ENCODE peak calls at places on chromosome 21, in six cellular contexts. G is uterus, S is fibroblast of pulmonary artery, J is HFF-Myc, A is B cell, W is choroid plexus epithelial cell. C is an unnamed sample.

GRCh38 chr21:28608646-28609045 is 384.0 kb downstream of the LTN1 start:
- DNase-seq in G (no peak), S (no peak), J (no peak), A (no peak), W (no peak), C (no peak)

GRCh38 chr21:37226356-37226920 is 40.7 kb downstream of the VPS26C start:
- DNase-seq in G (no peak), S (no peak), J (no peak), A (no peak), W (no peak), C (no peak)

GRCh38 chr21:33578214-33578613 is 10.3 kb downstream of the DONSON start:
- DNase-seq in G (no peak), S (peak), J (no peak), A (no peak), W (peak), C (no peak)

GRCh38 chr21:32645261-32646182 is 33.3 kb upstream of the CFAP298 start:
- DNase-seq in G (no peak), S (no peak), J (no peak), A (no peak), W (no peak), C (no peak)

GRCh38 chr21:46498335-46499050 is 39.8 kb downstream of the DIP2A start:
- DNase-seq in G (no peak), S (no peak), J (no peak), A (no peak), W (peak), C (no peak)

GRCh38 chr21:36535618-36536241 is 55.8 kb upstream of the CLDN14 start:
- DNase-seq in G (no peak), S (no peak), J (no peak), A (no peak), W (no peak), C (no peak)

GRCh38 chr21:45202889-45203288 is 84.8 kb downstream of the POFUT2 start:
- DNase-seq in G (no peak), S (no peak), J (no peak), A (no peak), W (no peak), C (no peak)

GRCh38 chr21:46027855-46028493 is 46.4 kb downstream of the COL6A1 start:
- DNase-seq in G (peak), S (peak), J (no peak), A (no peak), W (peak), C (no peak)

GRCh38 chr21:46054031-46054430 is 43.9 kb upstream of the COL6A2 start:
- DNase-seq in G (no peak), S (no peak), J (no peak), A (no peak), W (no peak), C (no peak)

GRCh38 chr21:34986561-34987533 is 62.3 kb downstream of the RUNX1 start:
- DNase-seq in G (peak), S (peak), J (no peak), A (peak), W (peak), C (no peak)

GRCh38 chr21:35517848-35518247 is 468.7 kb upstream of the RUNX1 start:
- DNase-seq in G (no peak), S (no peak), J (no peak), A (no peak), W (no peak), C (no peak)

GRCh38 chr21:45865106-45865835 is 116.3 kb upstream of the COL6A1 start:
- DNase-seq in G (no peak), S (peak), J (peak), A (no peak), W (peak), C (no peak)

GRCh38 chr21:27339902-27340301 is 373.0 kb upstream of the ADAMTS5 start:
- DNase-seq in G (no peak), S (no peak), J (no peak), A (no peak), W (peak), C (no peak)

GRCh38 chr21:15121655-15122120 is 56.9 kb upstream of the NRIP1 start:
- DNase-seq in G (no peak), S (peak), J (no peak), A (no peak), W (peak), C (no peak)

GRCh38 chr21:46500224-46500861 is 41.7 kb downstream of the DIP2A start:
- DNase-seq in G (no peak), S (peak), J (no peak), A (no peak), W (peak), C (no peak)

GRCh38 chr21:46079357-46080170 is 18.3 kb upstream of the COL6A2 start:
- DNase-seq in G (peak), S (peak), J (peak), A (no peak), W (peak), C (no peak)

GRCh38 chr21:42113926-42114409 is 42.9 kb downstream of the UMODL1 start:
- DNase-seq in G (no peak), S (no peak), J (no peak), A (no peak), W (no peak), C (no peak)
- TF ChIP-seq CTCF in G (no peak), S (no peak), J (no peak), A (no peak), W (no peak), C (peak)

DNA sequence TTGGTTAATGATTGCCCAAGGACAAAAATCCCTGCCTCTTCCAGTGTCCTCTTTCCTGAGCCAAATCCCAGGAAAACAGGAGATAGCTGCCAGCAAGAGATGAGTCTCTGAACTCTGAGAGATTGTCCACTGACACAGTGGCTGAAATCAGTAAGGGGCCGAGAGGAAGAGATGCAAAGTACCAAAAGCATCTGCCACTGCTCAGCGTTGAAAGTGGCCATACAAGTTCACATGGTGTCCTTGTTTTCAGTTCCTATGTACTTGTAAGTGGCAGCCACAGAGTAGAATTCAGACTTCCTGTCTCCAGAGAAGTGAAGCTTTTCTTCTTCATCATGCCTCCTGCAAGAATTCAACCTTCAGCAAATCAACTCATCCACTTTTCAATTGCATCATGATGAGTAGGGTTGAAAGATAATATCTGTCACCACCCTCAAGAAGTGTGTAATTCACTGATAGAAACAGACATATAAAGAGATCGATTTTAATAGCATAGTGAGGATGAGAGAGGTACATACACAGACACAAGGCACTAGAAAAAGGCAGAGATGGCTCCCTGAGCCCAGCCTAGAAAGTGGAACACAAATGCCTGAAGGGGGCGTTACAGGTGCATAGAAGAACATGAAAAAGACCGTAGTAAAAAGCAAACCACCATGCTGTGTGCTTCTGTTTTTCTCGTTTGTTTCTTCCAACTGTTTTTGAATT is 185.8 kb downstream of the MRPL39 start:
- DNase-seq in G (no peak), S (peak), J (no peak), A (peak), W (peak), C (no peak)
- TF ChIP-seq CTCF in G (no peak), S (peak), J (peak), A (peak), W (peak), C (peak)

GRCh38 chr21:17513214-17514123 is 626 bp downstream of the CXADR start:
- DNase-seq in G (peak), S (peak), J (no peak), A (peak), W (peak), C (no peak)

GRCh38 chr21:17506936-17507335 is 5.9 kb upstream of the CXADR start:
- DNase-seq in G (no peak), S (no peak), J (no peak), A (no peak), W (no peak), C (no peak)

GRCh38 chr21:17514124-17514481 is 1.3 kb downstream of the CXADR start:
- DNase-seq in G (no peak), S (peak), J (no peak), A (no peak), W (peak), C (no peak)

DNA sequence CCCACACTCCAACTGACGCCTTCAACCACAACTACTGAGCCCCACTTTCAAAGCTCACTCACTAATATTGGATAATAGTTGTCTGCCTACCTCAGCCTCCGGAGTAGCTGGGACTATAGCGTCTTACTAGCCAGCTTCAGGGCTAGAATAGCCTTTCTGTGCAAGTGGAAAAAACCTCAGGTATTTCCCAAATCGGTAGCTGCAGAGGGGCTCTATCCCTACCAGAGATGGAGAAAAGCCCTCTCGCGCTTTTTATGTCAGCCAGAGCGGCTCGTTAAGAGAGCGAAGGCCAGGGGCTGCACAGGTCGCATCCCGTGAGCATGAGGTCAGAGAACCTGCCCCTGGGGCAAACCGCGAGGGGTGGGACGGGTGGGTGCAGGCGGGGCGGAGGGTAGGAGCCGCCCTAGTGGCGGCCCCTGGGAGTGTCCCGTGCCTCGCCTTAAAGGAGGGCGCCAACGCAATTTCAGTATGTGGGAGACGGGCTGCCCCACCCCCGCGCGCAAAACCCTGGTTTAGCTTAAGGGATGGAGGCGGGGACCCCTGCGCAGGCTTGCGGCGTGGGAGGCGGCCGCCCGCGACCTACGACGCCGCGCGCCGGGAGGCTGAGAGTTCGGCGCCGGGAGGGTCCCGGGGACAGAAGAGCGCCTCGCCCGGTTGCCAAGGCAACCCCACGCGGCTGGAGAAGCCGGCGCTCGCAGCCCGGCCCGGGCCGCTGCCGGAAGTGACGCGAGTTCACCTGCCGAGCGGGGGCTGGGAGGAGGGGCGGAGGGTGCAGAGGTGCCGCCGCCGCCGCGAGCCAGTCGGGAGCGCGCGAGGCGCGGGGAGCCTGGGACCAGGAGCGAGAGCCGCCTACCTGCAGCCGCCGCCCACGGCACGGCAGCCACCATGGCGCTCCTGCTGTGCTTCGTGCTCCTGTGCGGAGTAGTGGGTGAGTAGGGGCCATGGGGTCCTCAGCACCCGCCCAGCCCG is at the start of gene CXADR:
- DNase-seq in G (peak), S (peak), J (no peak), A (peak), W (peak), C (no peak)
- TF ChIP-seq CTCF in G (no peak), S (peak), J (peak), A (peak), W (peak), C (peak)

DNA sequence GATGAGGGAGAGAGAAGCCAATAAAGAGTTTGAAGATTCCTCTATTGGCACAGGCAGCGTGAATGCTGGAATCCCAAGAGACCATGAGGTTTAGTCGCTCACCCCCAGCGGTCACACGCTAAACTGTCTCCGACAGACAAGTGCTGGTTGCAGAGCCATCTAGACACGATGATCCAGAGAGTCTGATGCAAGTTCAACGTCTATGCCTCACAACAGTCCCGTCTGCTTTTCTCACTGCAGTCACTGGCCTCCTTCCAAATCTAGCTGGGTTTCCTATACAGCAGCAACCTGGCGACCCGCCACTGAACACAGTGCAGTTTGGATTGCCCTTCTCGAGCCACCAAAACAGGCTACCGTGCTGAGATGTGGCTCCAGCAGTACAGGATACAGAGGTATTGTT is 98.6 kb upstream of the KRTAP19-8 start:
- DNase-seq in G (no peak), S (peak), J (no peak), A (peak), W (peak), C (no peak)
- TF ChIP-seq CTCF in G (no peak), S (peak), J (no peak), A (peak), W (no peak), C (no peak)

GRCh38 chr21:41659791-41660560 is 106.9 kb downstream of the RIPK4 start:
- DNase-seq in G (no peak), S (peak), J (no peak), A (no peak), W (peak), C (no peak)

GRCh38 chr21:41655259-41655658 is 111.6 kb downstream of the RIPK4 start:
- DNase-seq in G (no peak), S (no peak), J (no peak), A (no peak), W (no peak), C (no peak)

GRCh38 chr21:41658321-41658720 is 108.5 kb downstream of the RIPK4 start:
- DNase-seq in G (no peak), S (no peak), J (no peak), A (no peak), W (no peak), C (no peak)

GRCh38 chr21:41653944-41654625 is 112.8 kb downstream of the RIPK4 start:
- DNase-seq in G (no peak), S (peak), J (no peak), A (no peak), W (peak), C (no peak)

GRCh38 chr21:41656946-41657525 is 109.8 kb downstream of the RIPK4 start:
- DNase-seq in G (no peak), S (no peak), J (no peak), A (no peak), W (no peak), C (no peak)
- TF ChIP-seq CTCF in G (no peak), S (no peak), J (no peak), A (no peak), W (no peak), C (no peak)

GRCh38 chr21:38983560-38983959 is 177.8 kb downstream of the ETS2 start:
- DNase-seq in G (no peak), S (no peak), J (no peak), A (no peak), W (no peak), C (no peak)
- TF ChIP-seq CTCF in G (no peak), S (no peak), J (no peak), A (no peak), W (no peak), C (no peak)

GRCh38 chr21:43939443-43940328 is 72.4 kb upstream of the TRAPPC10 start:
- DNase-seq in G (no peak), S (no peak), J (no peak), A (no peak), W (no peak), C (no peak)
- TF ChIP-seq CTCF in G (no peak), S (no peak), J (no peak), A (peak), W (no peak), C (peak)

C was measured in CD14-positive monocyte.